ENCODE peak calls at places on chromosomes 2 and 18, in seven cellular contexts. I, J, Q, G, Y, M and C are unnamed samples.

GRCh38 chr18:3451989-3452749 is 2.2 kb downstream of the TGIF1 start:
- DNase-seq in I (peak), Q (no peak), G (peak), J (peak), M (peak), Y (no peak), C (peak)

GRCh38 chr18:67525328-67526110 is 9.0 kb upstream of the DSEL start:
- DNase-seq in I (peak), Y (no peak), Q (peak), G (peak), M (peak), J (peak), C (no peak)

GRCh38 chr18:49460958-49461601 is 635 bp upstream of the DYM start:
- DNase-seq in G (no peak), Q (no peak), J (no peak), Y (no peak), I (no peak), M (no peak), C (no peak)

GRCh38 chr18:35775887-35776286 is 194.3 kb downstream of the GALNT1 start:
- DNase-seq in I (peak), J (peak), M (no peak), G (peak), Y (no peak), Q (peak), C (peak)

GRCh38 chr18:36058674-36059073 is 8.7 kb downstream of the RPRD1A start:
- DNase-seq in G (no peak), J (no peak), I (no peak), M (no peak), Q (no peak), Y (no peak), C (no peak)

GRCh38 chr2:100948965-100949364 is 53.1 kb upstream of the RPL31 start:
- DNase-seq in M (no peak), J (no peak), Y (no peak), Q (no peak), I (no peak), G (no peak), C (no peak)

GRCh38 chr2:29920130-29920577 is 1.2 kb downstream of the ALK start:
- DNase-seq in G (peak), Q (no peak), J (no peak), I (peak), M (peak), Y (peak), C (peak)

GRCh38 chr2:23208339-23208738 is 176.6 kb upstream of the KLHL29 start:
- DNase-seq in G (no peak), Q (no peak), Y (no peak), I (no peak), M (no peak), J (no peak), C (no peak)

GRCh38 chr2:223464071-223464470 is 138.1 kb downstream of the SCG2 start:
- DNase-seq in I (peak), G (no peak), M (no peak), J (peak), Q (no peak), Y (no peak), C (no peak)

GRCh38 chr2:209526541-209526940 is 102.7 kb downstream of the MAP2 start:
- DNase-seq in Q (no peak), Y (no peak), I (peak), J (peak), M (no peak), G (no peak), C (no peak)

GRCh38 chr2:203681978-203682377 is 24.5 kb upstream of the CD28 start:
- DNase-seq in Y (no peak), I (no peak), G (no peak), J (no peak), M (no peak), Q (no peak), C (no peak)

GRCh38 chr2:35714883-35715282 is 640.7 kb upstream of the CRIM1 start:
- DNase-seq in J (no peak), Y (no peak), G (no peak), I (no peak), M (no peak), Q (peak), C (no peak)

GRCh38 chr2:37917281-37918228 is 7.5 kb upstream of the RMDN2 start:
- DNase-seq in Y (no peak), Q (no peak), J (no peak), I (no peak), G (no peak), M (no peak), C (no peak)

GRCh38 chr18:8063733-8064132 is 496.6 kb downstream of the PTPRM start:
- DNase-seq in Y (no peak), J (no peak), G (no peak), Q (no peak), I (no peak), M (no peak), C (no peak)
- TF ChIP-seq CTCF in Y (no peak), J (no peak), G (peak), Q (no peak), I (no peak), M (peak), C (no peak)

GRCh38 chr2:238015705-238016104 is 45.1 kb upstream of the SCLY start:
- DNase-seq in Y (no peak), I (no peak), G (no peak), Q (no peak), J (no peak), M (no peak), C (no peak)
- TF ChIP-seq CTCF in Y (peak), I (peak), G (peak), Q (no peak), J (no peak), M (peak), C (no peak)

GRCh38 chr2:219726916-219727315 is 99.5 kb downstream of the SLC4A3 start:
- DNase-seq in M (no peak), J (no peak), I (no peak), Q (no peak), Y (no peak), G (peak), C (no peak)
- TF ChIP-seq CTCF in M (peak), J (no peak), I (peak), Q (peak), Y (no peak), G (peak), C (no peak)

DNA sequence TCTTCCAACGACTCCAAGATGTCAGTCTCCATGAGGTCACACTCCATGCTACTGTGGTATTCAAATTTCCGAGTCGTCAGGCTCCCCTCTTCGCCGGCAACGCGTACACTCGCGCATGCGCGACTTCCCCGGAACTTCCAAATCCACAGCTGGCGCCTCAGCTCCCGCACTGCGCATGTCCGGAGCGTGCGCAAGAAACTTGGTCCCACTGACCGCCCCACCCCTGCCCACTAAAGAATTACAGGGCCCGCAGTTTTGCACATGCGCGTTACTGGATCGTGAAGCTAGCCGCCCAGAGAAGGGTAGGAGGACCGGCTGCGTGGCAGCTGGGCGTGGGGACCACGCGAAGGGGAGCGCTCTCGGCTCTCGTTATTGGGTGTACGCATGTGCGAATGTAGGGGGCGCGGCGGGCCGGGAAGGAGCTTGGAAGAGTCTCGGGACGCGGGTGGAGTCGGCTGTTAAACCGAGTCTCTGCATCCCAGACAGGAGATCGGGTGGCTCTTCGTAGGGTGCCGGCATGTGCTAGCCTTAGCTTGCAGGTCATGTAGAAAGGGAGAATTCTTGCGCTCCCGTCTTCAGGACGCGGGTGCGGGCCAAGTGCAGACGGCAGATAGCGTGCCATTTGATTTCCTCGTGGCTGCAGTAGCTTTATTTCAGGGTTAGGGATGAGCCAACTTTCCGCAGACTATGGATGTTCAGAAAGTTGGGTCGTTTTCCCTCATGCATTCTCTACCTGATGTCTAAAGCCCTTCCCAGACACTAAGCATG is at the start of gene FAM98A:
- DNase-seq in Q (peak), J (peak), M (peak), Y (peak), I (peak), G (peak), C (peak)
- TF ChIP-seq CTCF in Q (no peak), J (no peak), M (peak), Y (peak), I (peak), G (peak), C (no peak)

GRCh38 chr2:63843093-63843492 is 1.4 kb downstream of the UGP2 start:
- DNase-seq in I (no peak), J (no peak), Y (no peak), M (no peak), Q (no peak), G (no peak), C (no peak)

GRCh38 chr2:63841254-63842022 is at the start of gene UGP2:
- DNase-seq in Y (peak), Q (peak), J (peak), M (peak), G (peak), I (peak), C (peak)

GRCh38 chr2:63840785-63841253 is 877 bp upstream of the UGP2 start:
- DNase-seq in J (peak), Y (peak), M (peak), G (peak), Q (peak), I (peak), C (peak)

GRCh38 chr2:63842149-63843061 is 709 bp downstream of the UGP2 start:
- DNase-seq in Q (no peak), I (peak), G (peak), M (no peak), J (peak), Y (no peak), C (peak)

DNA sequence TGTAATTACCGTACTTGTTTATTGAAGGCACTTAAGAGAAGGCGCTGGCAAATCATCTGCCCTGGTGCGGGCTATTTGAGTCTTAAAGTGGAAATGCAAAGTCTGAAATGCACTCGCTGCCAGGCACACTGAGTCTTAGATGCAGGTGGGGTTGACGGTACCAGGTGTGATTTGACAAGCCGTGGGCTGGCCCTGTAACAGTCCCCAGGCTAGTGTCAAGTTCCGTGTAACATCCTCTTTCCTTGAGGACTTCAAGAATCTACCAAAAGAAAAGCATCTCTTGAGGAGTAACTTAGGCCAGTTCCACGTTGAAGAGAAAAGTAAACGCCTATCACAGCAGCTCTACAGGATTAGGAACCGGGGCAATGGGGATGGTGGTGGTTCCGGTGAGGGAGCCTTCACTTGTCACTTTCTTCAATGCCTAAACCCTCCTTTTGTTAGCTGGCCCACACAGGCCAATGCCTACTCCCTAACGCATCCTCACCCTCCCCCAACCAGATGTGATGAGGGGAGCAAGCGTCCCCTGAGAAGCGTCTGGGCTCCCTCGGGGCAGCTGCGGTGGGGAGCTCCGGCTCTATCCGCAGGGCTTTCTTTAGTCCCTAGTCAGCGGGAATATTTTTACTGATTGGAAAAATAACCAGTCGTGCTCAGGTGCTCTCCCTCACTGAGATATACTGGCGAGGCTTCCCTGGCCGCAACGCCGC is 1.5 kb upstream of the UGP2 start:
- DNase-seq in J (no peak), Q (no peak), G (peak), Y (no peak), M (no peak), I (peak), C (no peak)
- TF ChIP-seq CTCF in J (no peak), Q (peak), G (no peak), Y (no peak), M (no peak), I (no peak), C (no peak)

DNA sequence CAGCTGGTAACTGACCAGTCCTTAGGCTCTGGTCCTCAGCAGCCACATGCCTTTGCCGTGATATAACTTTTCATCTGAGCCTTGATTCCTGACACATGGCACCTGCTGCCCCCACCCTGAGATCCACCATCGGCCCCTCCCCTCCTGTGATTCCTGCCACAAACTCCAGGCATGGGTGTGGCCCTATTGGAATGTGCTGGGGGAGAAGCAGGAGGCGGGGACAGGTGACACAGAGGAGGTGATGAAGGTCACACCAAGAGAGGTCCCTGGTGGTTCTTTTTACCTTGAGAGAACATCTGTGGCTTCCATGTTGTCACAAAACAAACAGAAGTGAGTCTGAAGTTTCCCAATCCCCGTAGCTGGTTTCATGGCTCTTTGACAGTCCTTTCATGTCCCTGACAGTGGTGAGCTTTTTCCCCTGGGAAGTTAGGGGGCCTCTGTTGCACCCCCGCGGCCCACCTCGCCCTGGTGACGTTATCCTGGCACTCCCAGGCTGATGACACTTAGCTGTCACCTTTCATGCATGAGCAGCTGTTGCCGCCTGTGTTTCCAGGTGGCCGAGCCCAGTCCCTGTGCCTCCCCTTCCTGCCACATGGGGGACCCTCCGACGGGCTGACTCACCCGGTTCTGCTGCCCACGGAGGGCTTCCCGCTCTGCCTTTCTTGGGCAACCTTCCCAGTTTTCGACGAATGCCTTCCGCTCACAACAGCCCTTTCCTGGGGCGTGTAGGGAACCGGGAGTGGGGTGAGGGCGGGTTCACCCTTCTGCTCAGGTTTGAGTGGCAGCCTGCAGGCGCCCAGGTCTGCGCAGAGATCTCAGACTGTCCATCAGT is 66.3 kb upstream of the GLI2 start:
- DNase-seq in J (peak), I (no peak), G (peak), M (no peak), Y (peak), Q (no peak), C (peak)
- TF ChIP-seq CTCF in J (peak), I (peak), G (peak), M (no peak), Y (no peak), Q (peak), C (peak)

GRCh38 chr2:1553671-1554295 is 140.5 kb downstream of the TPO start:
- DNase-seq in G (peak), Y (no peak), J (peak), M (no peak), Q (peak), I (peak), C (no peak)
- TF ChIP-seq CTCF in G (peak), Y (no peak), J (peak), M (peak), Q (peak), I (peak), C (no peak)

GRCh38 chr2:173797586-173798263 is 167.4 kb downstream of the SP3 start:
- DNase-seq in G (peak), Q (no peak), M (no peak), Y (no peak), J (no peak), I (no peak), C (no peak)

GRCh38 chr2:173803344-173803893 is 161.8 kb downstream of the SP3 start:
- DNase-seq in Q (no peak), M (no peak), Y (no peak), G (no peak), J (no peak), I (no peak), C (no peak)

GRCh38 chr2:173806761-173807160 is 158.4 kb downstream of the SP3 start:
- DNase-seq in Y (no peak), I (peak), J (peak), Q (no peak), G (no peak), M (no peak), C (no peak)

DNA sequence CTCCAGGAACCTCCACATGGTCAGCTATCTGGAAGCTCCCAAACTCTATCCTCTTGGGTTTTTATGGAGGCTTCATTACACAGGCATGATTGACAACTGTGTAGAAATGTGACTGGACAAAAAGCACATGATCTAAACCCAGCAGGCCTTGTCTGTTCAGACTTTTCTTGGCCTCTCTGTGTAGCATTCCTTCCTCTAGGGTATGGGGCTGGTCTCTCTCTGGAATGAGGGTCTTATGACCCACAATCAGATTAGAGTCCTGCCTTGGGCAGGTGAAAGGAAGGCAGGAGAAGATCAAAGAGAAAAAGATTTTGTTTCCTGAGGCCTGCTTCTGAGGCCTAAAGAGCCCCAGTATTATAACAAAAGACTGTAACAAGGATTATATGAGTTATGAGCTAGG is 162.7 kb downstream of the SP3 start:
- DNase-seq in J (no peak), Q (no peak), G (no peak), Y (no peak), M (no peak), I (no peak), C (no peak)
- TF ChIP-seq CTCF in J (no peak), Q (no peak), G (peak), Y (no peak), M (no peak), I (no peak), C (no peak)